ENCODE peak calls at places on chromosomes 6 and 20, in seven cellular contexts. K is uterus, C is upper lobe of left lung, I is SK-N-SH, Y is testis, F is A549, M is GM23338. R is an unnamed sample.

GRCh38 chr6:90216081-90216977 is 80.3 kb downstream of the BACH2 start:
- DNase-seq in Y (peak; percentile 26), M (peak; percentile 26), I (no peak), K (no peak), C (no peak), F (peak; percentile 38), R (no peak)

GRCh38 chr6:149467265-149467664 is 17.5 kb downstream of the ZC3H12D start:
- DNase-seq in K (no peak), Y (no peak), I (no peak), C (no peak), F (no peak), M (no peak), R (no peak)

GRCh38 chr6:128713461-128713860 is 169.5 kb upstream of the LAMA2 start:
- DNase-seq in C (no peak), Y (no peak), F (no peak), K (no peak), M (no peak), I (peak; percentile 1), R (no peak)

GRCh38 chr6:96065211-96065610 is 49.4 kb downstream of the FUT9 start:
- DNase-seq in F (no peak), I (no peak), M (no peak), K (no peak), C (no peak), Y (no peak), R (no peak)

GRCh38 chr6:157133856-157134255 is 189.5 kb downstream of the TMEM242 start:
- DNase-seq in Y (no peak), I (no peak), K (no peak), C (no peak), M (no peak), F (no peak), R (no peak)

GRCh38 chr6:44339763-44340625 is 2.5 kb upstream of the SPATS1 start:
- DNase-seq in F (peak; percentile 22), I (no peak), K (no peak), C (no peak), Y (no peak), M (no peak), R (no peak)

GRCh38 chr20:47310729-47311128 is 45.8 kb downstream of the ZMYND8 start:
- DNase-seq in F (no peak), Y (no peak), K (no peak), M (no peak), I (no peak), C (no peak), R (no peak)

GRCh38 chr20:57374343-57374930 is 16.8 kb upstream of the RBM38 start:
- DNase-seq in F (no peak), K (no peak), I (no peak), M (peak; percentile 30), C (no peak), Y (no peak), R (no peak)

GRCh38 chr6:75024796-75025195 is 181.1 kb downstream of the COL12A1 start:
- DNase-seq in F (no peak), C (no peak), Y (no peak), I (no peak), M (no peak), K (no peak), R (no peak)

GRCh38 chr20:34546751-34547181 is 11.8 kb upstream of the MAP1LC3A start:
- DNase-seq in I (no peak), M (no peak), Y (no peak), K (no peak), C (no peak), F (no peak), R (no peak)

GRCh38 chr6:106662458-106662857 is 33.1 kb downstream of the QRSL1 start:
- DNase-seq in F (no peak), C (no peak), Y (no peak), M (no peak), K (no peak), I (no peak), R (no peak)

GRCh38 chr6:101595276-101595675 is 201.8 kb downstream of the GRIK2 start:
- DNase-seq in M (no peak), F (no peak), Y (no peak), I (no peak), K (no peak), C (no peak), R (no peak)

GRCh38 chr6:133587841-133588240 is 301.1 kb upstream of the TCF21 start:
- DNase-seq in I (no peak), F (no peak), C (no peak), Y (no peak), K (no peak), M (no peak), R (no peak)

GRCh38 chr6:44530209-44530909 is 142.9 kb downstream of the CDC5L start:
- DNase-seq in I (no peak), K (no peak), C (no peak), Y (peak; percentile 20), M (no peak), F (no peak), R (no peak)

GRCh38 chr6:9504191-9504590 is 910.7 kb downstream of the TFAP2A start:
- DNase-seq in M (no peak), Y (no peak), I (no peak), F (no peak), K (no peak), C (no peak), R (no peak)

GRCh38 chr20:39880890-39881289 is 808.1 kb downstream of the MAFB start:
- DNase-seq in I (peak; percentile 8), C (no peak), Y (no peak), K (no peak), M (peak; percentile 50), F (peak; percentile 17), R (no peak)

GRCh38 chr20:19745106-19745505 is 13.0 kb upstream of the RIN2 start:
- DNase-seq in F (no peak), M (no peak), C (no peak), K (no peak), Y (no peak), I (no peak), R (no peak)

GRCh38 chr20:14896569-14896968 is 559.2 kb upstream of the FLRT3 start:
- DNase-seq in F (no peak), Y (no peak), K (no peak), I (no peak), C (no peak), M (no peak), R (no peak)

GRCh38 chr20:41437836-41438235 is 71.2 kb upstream of the EMILIN3 start:
- DNase-seq in C (no peak), F (no peak), K (no peak), M (no peak), I (no peak), Y (no peak), R (no peak)

GRCh38 chr6:28710466-28711191 is 184.9 kb downstream of the GPX5 start:
- DNase-seq in Y (no peak), C (no peak), F (peak; percentile 87), I (no peak), M (peak; percentile 80), K (no peak), R (peak; percentile 82)

GRCh38 chr6:122810189-122810588 is 21.1 kb downstream of the SMPDL3A start:
- DNase-seq in C (no peak), Y (no peak), I (no peak), K (no peak), F (no peak), M (no peak), R (no peak)

GRCh38 chr6:122808121-122808885 is 19.2 kb downstream of the SMPDL3A start:
- DNase-seq in I (no peak), C (no peak), F (no peak), K (no peak), M (no peak), Y (no peak), R (no peak)

GRCh38 chr6:122809671-122810070 is 20.6 kb downstream of the SMPDL3A start:
- DNase-seq in K (no peak), C (no peak), F (no peak), M (no peak), I (no peak), Y (no peak), R (no peak)

GRCh38 chr6:122806290-122806689 is 17.2 kb downstream of the SMPDL3A start:
- DNase-seq in F (no peak), C (no peak), M (no peak), Y (no peak), I (no peak), K (no peak), R (no peak)

GRCh38 chr6:122809001-122809400 is 19.9 kb downstream of the SMPDL3A start:
- DNase-seq in F (no peak), K (no peak), I (no peak), C (no peak), M (no peak), Y (no peak), R (no peak)
- H3K4me3 ChIP-seq in F (no peak overlapping the region), K (no peak overlapping the region), I (no peak overlapping the region), C (no peak overlapping the region), M (no peak overlapping the region), Y (no peak overlapping the region), R (no peak overlapping the region)

GRCh38 chr6:159959165-159959975 is 9.5 kb upstream of the IGF2R start:
- DNase-seq in M (no peak), F (no peak), Y (no peak), C (no peak), I (no peak), K (no peak), R (no peak)

GRCh38 chr6:159953091-159953581 is 15.7 kb upstream of the IGF2R start:
- DNase-seq in I (no peak), M (no peak), F (no peak), K (peak; percentile 47), C (no peak), Y (peak; percentile 29), R (no peak)

GRCh38 chr6:159952289-159953005 is 16.4 kb upstream of the IGF2R start:
- DNase-seq in C (no peak), K (no peak), F (no peak), Y (no peak), M (no peak), I (no peak), R (no peak)

GRCh38 chr6:159959976-159960384 is 8.9 kb upstream of the IGF2R start:
- DNase-seq in I (no peak), C (no peak), F (no peak), K (peak; percentile 69), Y (peak; percentile 55), M (no peak), R (no peak)

DNA sequence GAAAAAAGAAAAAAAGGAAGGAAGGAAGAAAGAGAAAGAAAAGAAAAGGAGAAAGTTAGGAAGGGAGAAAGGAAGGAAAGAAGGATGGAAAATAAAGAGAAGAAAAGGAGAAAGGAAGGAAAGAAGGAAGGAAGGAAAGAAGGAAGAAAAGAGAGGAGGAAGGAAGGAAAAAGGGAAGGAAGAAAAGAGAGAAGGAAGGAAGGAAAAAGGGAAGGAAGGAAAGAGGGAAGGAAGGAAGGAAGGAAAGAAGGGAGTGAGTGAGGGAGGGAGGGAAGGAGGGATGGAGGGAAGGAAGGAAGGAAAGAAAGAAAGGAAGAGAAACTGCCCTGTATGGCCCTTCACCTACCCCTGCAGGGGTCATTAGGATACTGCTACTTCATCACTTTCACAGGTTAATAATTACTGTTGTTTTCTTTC is 12.9 kb upstream of the IGF2R start:
- DNase-seq in Y (no peak), K (no peak), I (no peak), F (no peak), M (no peak), C (no peak), R (no peak)
- TF ChIP-seq CTCF in Y (no peak), K (no peak), I (no peak), F (no peak), M (no peak), C (no peak), R (no peak)

GRCh38 chr20:17859002-17859615 is 109.5 kb downstream of the SNX5 start:
- DNase-seq in Y (no peak), M (no peak), K (no peak), I (no peak), C (no peak), F (no peak), R (no peak)
- H3K4me1 ChIP-seq in Y (peaks cover 17% of the 10 kb centered on the region), M (peaks cover 20% of the 10 kb centered on the region), K (no peaks in the 10 kb centered on the region), I (peaks cover 5% of the 10 kb centered on the region), C (peaks cover 30% of the 10 kb centered on the region), F (peaks cover 10% of the 10 kb centered on the region), R (peaks cover 2% of the 10 kb centered on the region)

GRCh38 chr20:18224968-18225568 is 63.3 kb upstream of the ZNF133 start:
- DNase-seq in K (no peak), C (no peak), I (peak; percentile 28), M (peak; percentile 20), F (peak; percentile 29), Y (peak; percentile 29), R (peak; percentile 52)
- H3K4me3 ChIP-seq in K (no peak overlapping the region), C (no peak overlapping the region), I (peak overlapping the region; percentile 20), M (no peak overlapping the region), F (no peak overlapping the region), Y (no peak overlapping the region), R (no peak overlapping the region)